ENCODE peak calls at places on chromosome 15, in six cellular contexts. J is psoas muscle, T is pancreas, H is ascending aorta, D is uterus, G is GM12878. S is an unnamed sample.
A peak's percentile ranks its signal among the peaks of the same experiment; 100 is the strongest.

GRCh38 chr15:48394172-48394571 is 62.9 kb downstream of the DUT start:
- DNase-seq in G (no peak), T (no peak), J (peak; percentile 63), H (peak; percentile 15), D (no peak), S (no peak)

GRCh38 chr15:35657679-35658201 is 111.8 kb upstream of the DPH6 start:
- DNase-seq in J (no peak), G (no peak), T (no peak), H (no peak), D (no peak), S (no peak)

GRCh38 chr15:99526174-99526573 is 39.6 kb upstream of the MEF2A start:
- DNase-seq in G (no peak), T (no peak), J (no peak), D (no peak), H (no peak), S (no peak)

GRCh38 chr15:26974120-26974780 is 3.3 kb downstream of the GABRG3 start:
- DNase-seq in D (no peak), J (no peak), H (no peak), T (no peak), G (no peak), S (no peak)

GRCh38 chr15:52112203-52112750 is 298 bp downstream of the BCL2L10 start:
- DNase-seq in H (no peak), J (no peak), G (no peak), D (no peak), T (no peak), S (no peak)

GRCh38 chr15:48993411-48993810 is 29.7 kb upstream of the SHC4 start:
- DNase-seq in J (no peak), G (no peak), T (no peak), D (no peak), H (no peak), S (no peak)

GRCh38 chr15:33960160-33960559 is 8.1 kb upstream of the CHRM5 start:
- DNase-seq in J (no peak), D (no peak), H (no peak), T (no peak), G (no peak), S (no peak)

GRCh38 chr15:90412356-90413194 is 24.5 kb downstream of the IQGAP1 start:
- DNase-seq in G (peak; percentile 72), H (no peak), D (no peak), J (no peak), T (no peak), S (peak; percentile 57)

GRCh38 chr15:101650145-101650544 is 2.0 kb downstream of the TM2D3 start:
- DNase-seq in D (no peak), T (no peak), H (no peak), J (no peak), G (no peak), S (no peak)
- H3K4me3 ChIP-seq in D (no peak overlapping the region), T (no peak overlapping the region), H (no peak overlapping the region), J (peak overlapping the region; percentile 76), G (peak overlapping the region; percentile 83), S (no peak overlapping the region)

DNA sequence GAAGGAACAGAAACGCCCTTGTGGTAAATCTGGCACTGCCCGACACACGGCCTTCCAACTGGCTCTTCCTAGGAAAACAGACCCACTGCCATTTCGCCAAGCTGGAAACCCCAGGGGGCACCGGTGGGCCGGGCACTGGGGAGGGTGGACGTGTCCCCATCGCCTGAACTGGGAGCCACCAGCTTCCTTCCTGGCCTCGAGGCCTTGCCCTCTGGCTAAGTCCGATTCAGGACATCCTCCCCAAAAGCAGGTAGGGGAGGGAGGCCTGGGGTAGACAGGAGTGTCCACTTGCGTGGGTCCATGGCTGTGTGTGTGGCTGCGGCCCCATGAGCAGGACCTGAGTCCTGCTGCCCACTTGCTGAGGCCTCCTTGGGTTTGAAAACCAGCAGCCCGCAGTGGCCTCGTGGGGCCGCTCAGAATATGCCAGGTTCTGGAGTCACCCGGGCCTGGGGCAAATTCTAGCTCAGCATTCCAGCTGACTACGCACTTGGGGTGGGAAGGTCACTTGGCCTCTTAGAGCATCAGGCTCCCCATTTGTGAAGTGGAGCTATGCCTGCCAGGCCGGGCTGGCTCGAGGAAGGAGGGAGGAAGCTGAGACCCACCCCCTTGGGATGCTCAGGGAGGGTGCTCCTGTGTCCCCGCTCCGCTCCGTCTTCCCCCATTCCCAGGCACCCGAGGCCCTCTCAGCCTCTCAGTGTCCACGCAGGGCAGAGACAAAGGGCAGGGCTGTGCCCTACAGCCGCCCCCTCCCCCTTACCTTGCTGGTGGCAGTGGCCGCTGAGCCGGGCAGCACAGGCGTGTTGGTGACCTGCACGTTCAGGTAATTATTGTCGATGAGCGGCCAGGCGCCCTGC is 37.5 kb downstream of the RGMA start:
- DNase-seq in G (no peak), D (no peak), J (no peak), H (no peak), T (no peak), S (no peak)
- H3K27ac ChIP-seq in G (no peak overlapping the region), D (no peak overlapping the region), J (peak overlapping the region; percentile 46), H (no peak overlapping the region), T (no peak overlapping the region), S (no peak overlapping the region)

GRCh38 chr15:41783272-41783660 is 9.0 kb downstream of the MAPKBP1 start:
- DNase-seq in H (no peak), D (no peak), J (no peak), T (no peak), G (no peak), S (no peak)

GRCh38 chr15:41780727-41781126 is 6.4 kb downstream of the MAPKBP1 start:
- DNase-seq in T (no peak), H (no peak), G (no peak), J (no peak), D (no peak), S (no peak)

GRCh38 chr15:41780266-41780665 is 6.0 kb downstream of the MAPKBP1 start:
- DNase-seq in T (no peak), J (no peak), H (no peak), G (no peak), D (no peak), S (no peak)

GRCh38 chr15:41779662-41780157 is 5.4 kb downstream of the MAPKBP1 start:
- DNase-seq in D (no peak), J (no peak), H (no peak), T (no peak), G (no peak), S (no peak)

GRCh38 chr15:41782486-41783271 is 8.4 kb downstream of the MAPKBP1 start:
- DNase-seq in J (no peak), H (no peak), T (no peak), G (no peak), D (no peak), S (no peak)
- H3K36me3 ChIP-seq in J (no peaks in the 10 kb centered on the region), H (no peaks in the 10 kb centered on the region), T (no peaks in the 10 kb centered on the region), G (no peaks in the 10 kb centered on the region), D (no peaks in the 10 kb centered on the region), S (no peaks in the 10 kb centered on the region)

GRCh38 chr15:73794501-73795133 is 41.5 kb upstream of the INSYN1 start:
- DNase-seq in T (no peak), J (no peak), D (no peak), G (no peak), H (no peak), S (no peak)

GRCh38 chr15:73789491-73790240 is 36.5 kb upstream of the INSYN1 start:
- DNase-seq in J (no peak), T (no peak), D (no peak), G (no peak), H (no peak), S (no peak)

GRCh38 chr15:73787621-73788020 is 34.5 kb upstream of the INSYN1 start:
- DNase-seq in H (no peak), T (no peak), G (no peak), D (no peak), J (no peak), S (no peak)

GRCh38 chr15:73796266-73796939 is 43.3 kb upstream of the INSYN1 start:
- DNase-seq in J (no peak), H (no peak), T (no peak), G (no peak), D (no peak), S (no peak)

GRCh38 chr15:73792429-73792828 is 39.3 kb upstream of the INSYN1 start:
- DNase-seq in J (peak; percentile 82), H (no peak), D (no peak), G (no peak), T (no peak), S (no peak)
- H3K4me3 ChIP-seq in J (no peak overlapping the region), H (no peak overlapping the region), D (no peak overlapping the region), G (no peak overlapping the region), T (no peak overlapping the region), S (no peak overlapping the region)

DNA sequence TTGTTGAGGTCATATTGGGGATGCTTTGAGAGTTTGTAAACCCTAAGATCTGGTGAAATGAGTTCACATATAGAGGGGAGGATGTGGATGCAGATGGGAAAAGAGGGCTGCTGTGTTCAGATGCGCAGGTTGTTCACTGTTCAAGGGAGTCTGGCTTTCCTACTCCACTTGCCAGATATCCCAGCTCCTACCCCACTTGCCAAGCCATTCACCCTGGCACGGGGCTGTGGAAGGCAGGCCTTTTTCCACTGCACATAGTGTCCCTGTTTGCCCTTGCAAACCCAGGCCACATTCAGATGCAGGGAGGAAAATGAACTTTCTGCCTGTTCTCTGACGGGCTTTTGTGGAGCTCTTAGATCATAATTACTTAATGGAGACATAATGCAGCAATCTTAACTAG is 29.0 kb downstream of the CRABP1 start:
- DNase-seq in H (no peak), G (no peak), J (no peak), T (no peak), D (no peak), S (no peak)
- H3K27ac ChIP-seq in H (no peak overlapping the region), G (no peak overlapping the region), J (no peak overlapping the region), T (no peak overlapping the region), D (no peak overlapping the region), S (no peak overlapping the region)